ENCODE peak calls at places on chromosomes 4 and X, in ten cellular contexts. One of them, this sample, is unnamed.

GRCh38 chrX:71053217-71053621 is 14.9 kb downstream of the SNX12 start:
- DNase-seq in GM19239: peak; percentile 33
- DNase-seq in cardiac muscle cell: peak; percentile 75
- DNase-seq in hippocampal formation: peak; percentile 0
- DNase-seq in posterior vena cava: no peak
- DNase-seq in T-helper 2 cell: no peak
- DNase-seq in HCEC 1CT: no peak
- DNase-seq in endothelial cell: peak; percentile 33
- DNase-seq in stimulated activated CD8-positive, alpha-beta memory T cell treated with anti-CD3 and anti-CD28 coated beads, Interleukin-15, amount 100 ng/mL, for 1 hour: no peak
- DNase-seq in astrocyte: no peak
- DNase-seq in this sample: no peak

GRCh38 chr4:62806786-62807185 is 1602.5 kb downstream of the TECRL start:
- DNase-seq in hippocampal formation: no peak
- DNase-seq in stimulated activated CD8-positive, alpha-beta memory T cell treated with anti-CD3 and anti-CD28 coated beads, Interleukin-15, amount 100 ng/mL, for 1 hour: no peak
- DNase-seq in posterior vena cava: no peak
- DNase-seq in endothelial cell: no peak
- DNase-seq in astrocyte: no peak
- DNase-seq in GM19239: no peak
- DNase-seq in T-helper 2 cell: no peak
- DNase-seq in HCEC 1CT: no peak
- DNase-seq in cardiac muscle cell: no peak
- DNase-seq in this sample: no peak

GRCh38 chr4:154004859-154005520 is 216.1 kb upstream of the SFRP2 start:
- DNase-seq in posterior vena cava: no peak
- DNase-seq in hippocampal formation: no peak
- DNase-seq in GM19239: no peak
- DNase-seq in endothelial cell: no peak
- DNase-seq in stimulated activated CD8-positive, alpha-beta memory T cell treated with anti-CD3 and anti-CD28 coated beads, Interleukin-15, amount 100 ng/mL, for 1 hour: no peak
- DNase-seq in cardiac muscle cell: no peak
- DNase-seq in T-helper 2 cell: no peak
- DNase-seq in astrocyte: peak; percentile 58
- DNase-seq in HCEC 1CT: peak; percentile 66
- DNase-seq in this sample: no peak

GRCh38 chr4:150375025-150375424 is 206.9 kb upstream of the MAB21L2 start:
- DNase-seq in endothelial cell: no peak
- DNase-seq in stimulated activated CD8-positive, alpha-beta memory T cell treated with anti-CD3 and anti-CD28 coated beads, Interleukin-15, amount 100 ng/mL, for 1 hour: no peak
- DNase-seq in posterior vena cava: no peak
- DNase-seq in astrocyte: no peak
- DNase-seq in HCEC 1CT: no peak
- DNase-seq in T-helper 2 cell: no peak
- DNase-seq in hippocampal formation: no peak
- DNase-seq in cardiac muscle cell: no peak
- DNase-seq in GM19239: no peak
- DNase-seq in this sample: no peak

GRCh38 chr4:145909773-145910172 is 28.9 kb downstream of the ZNF827 start:
- DNase-seq in cardiac muscle cell: no peak
- DNase-seq in stimulated activated CD8-positive, alpha-beta memory T cell treated with anti-CD3 and anti-CD28 coated beads, Interleukin-15, amount 100 ng/mL, for 1 hour: no peak
- DNase-seq in T-helper 2 cell: no peak
- DNase-seq in endothelial cell: no peak
- DNase-seq in hippocampal formation: no peak
- DNase-seq in GM19239: no peak
- DNase-seq in astrocyte: no peak
- DNase-seq in HCEC 1CT: no peak
- DNase-seq in posterior vena cava: no peak
- DNase-seq in this sample: no peak

GRCh38 chr4:176782794-176783193 is 9.9 kb downstream of the VEGFC start:
- DNase-seq in cardiac muscle cell: no peak
- DNase-seq in HCEC 1CT: no peak
- DNase-seq in hippocampal formation: no peak
- DNase-seq in T-helper 2 cell: no peak
- DNase-seq in astrocyte: no peak
- DNase-seq in posterior vena cava: no peak
- DNase-seq in GM19239: no peak
- DNase-seq in stimulated activated CD8-positive, alpha-beta memory T cell treated with anti-CD3 and anti-CD28 coated beads, Interleukin-15, amount 100 ng/mL, for 1 hour: no peak
- DNase-seq in endothelial cell: no peak
- DNase-seq in this sample: no peak

GRCh38 chr4:172042714-172043114 is 229.5 kb downstream of the GALNTL6 start:
- DNase-seq in endothelial cell: no peak
- DNase-seq in T-helper 2 cell: no peak
- DNase-seq in astrocyte: peak; percentile 3
- DNase-seq in stimulated activated CD8-positive, alpha-beta memory T cell treated with anti-CD3 and anti-CD28 coated beads, Interleukin-15, amount 100 ng/mL, for 1 hour: no peak
- DNase-seq in hippocampal formation: no peak
- DNase-seq in cardiac muscle cell: peak; percentile 12
- DNase-seq in HCEC 1CT: no peak
- DNase-seq in GM19239: no peak
- DNase-seq in posterior vena cava: no peak
- DNase-seq in this sample: no peak

GRCh38 chr4:20603671-20604313 is 96.5 kb upstream of the PACRGL start:
- DNase-seq in posterior vena cava: no peak
- DNase-seq in T-helper 2 cell: no peak
- DNase-seq in stimulated activated CD8-positive, alpha-beta memory T cell treated with anti-CD3 and anti-CD28 coated beads, Interleukin-15, amount 100 ng/mL, for 1 hour: no peak
- DNase-seq in hippocampal formation: no peak
- DNase-seq in cardiac muscle cell: no peak
- DNase-seq in HCEC 1CT: peak; percentile 56
- DNase-seq in GM19239: no peak
- DNase-seq in astrocyte: peak; percentile 67
- DNase-seq in endothelial cell: no peak
- DNase-seq in this sample: no peak

GRCh38 chr4:100609810-100610209 is 92.0 kb upstream of the EMCN start:
- DNase-seq in T-helper 2 cell: no peak
- DNase-seq in stimulated activated CD8-positive, alpha-beta memory T cell treated with anti-CD3 and anti-CD28 coated beads, Interleukin-15, amount 100 ng/mL, for 1 hour: no peak
- DNase-seq in astrocyte: no peak
- DNase-seq in GM19239: no peak
- DNase-seq in HCEC 1CT: no peak
- DNase-seq in cardiac muscle cell: no peak
- DNase-seq in posterior vena cava: no peak
- DNase-seq in endothelial cell: no peak
- DNase-seq in hippocampal formation: no peak
- DNase-seq in this sample: no peak

GRCh38 chrX:17836830-17837229 is 24.3 kb downstream of the RAI2 start:
- DNase-seq in HCEC 1CT: no peak
- DNase-seq in GM19239: no peak
- DNase-seq in posterior vena cava: no peak
- DNase-seq in endothelial cell: no peak
- DNase-seq in astrocyte: no peak
- DNase-seq in cardiac muscle cell: no peak
- DNase-seq in stimulated activated CD8-positive, alpha-beta memory T cell treated with anti-CD3 and anti-CD28 coated beads, Interleukin-15, amount 100 ng/mL, for 1 hour: no peak
- DNase-seq in T-helper 2 cell: no peak
- DNase-seq in hippocampal formation: no peak
- DNase-seq in this sample: no peak

GRCh38 chr4:54165438-54165837 is 63.7 kb upstream of the PDGFRA start:
- DNase-seq in stimulated activated CD8-positive, alpha-beta memory T cell treated with anti-CD3 and anti-CD28 coated beads, Interleukin-15, amount 100 ng/mL, for 1 hour: no peak
- DNase-seq in HCEC 1CT: peak; percentile 78
- DNase-seq in posterior vena cava: no peak
- DNase-seq in T-helper 2 cell: no peak
- DNase-seq in astrocyte: peak; percentile 97
- DNase-seq in GM19239: no peak
- DNase-seq in endothelial cell: no peak
- DNase-seq in hippocampal formation: no peak
- DNase-seq in cardiac muscle cell: no peak
- DNase-seq in this sample: no peak

GRCh38 chr4:52743444-52744019 is 7.7 kb downstream of the ERVMER34-1 start:
- DNase-seq in stimulated activated CD8-positive, alpha-beta memory T cell treated with anti-CD3 and anti-CD28 coated beads, Interleukin-15, amount 100 ng/mL, for 1 hour: no peak
- DNase-seq in T-helper 2 cell: no peak
- DNase-seq in hippocampal formation: no peak
- DNase-seq in HCEC 1CT: no peak
- DNase-seq in endothelial cell: no peak
- DNase-seq in astrocyte: no peak
- DNase-seq in GM19239: no peak
- DNase-seq in cardiac muscle cell: no peak
- DNase-seq in posterior vena cava: no peak
- DNase-seq in this sample: no peak

GRCh38 chrX:38654302-38654701 is 93.0 kb downstream of the TSPAN7 start:
- DNase-seq in stimulated activated CD8-positive, alpha-beta memory T cell treated with anti-CD3 and anti-CD28 coated beads, Interleukin-15, amount 100 ng/mL, for 1 hour: no peak
- DNase-seq in posterior vena cava: no peak
- DNase-seq in astrocyte: peak; percentile 10
- DNase-seq in GM19239: no peak
- DNase-seq in hippocampal formation: no peak
- DNase-seq in HCEC 1CT: no peak
- DNase-seq in endothelial cell: peak; percentile 7
- DNase-seq in T-helper 2 cell: no peak
- DNase-seq in cardiac muscle cell: peak; percentile 61
- DNase-seq in this sample: no peak

GRCh38 chrX:151505796-151506195 is 57.7 kb upstream of the PASD1 start:
- DNase-seq in hippocampal formation: no peak
- DNase-seq in stimulated activated CD8-positive, alpha-beta memory T cell treated with anti-CD3 and anti-CD28 coated beads, Interleukin-15, amount 100 ng/mL, for 1 hour: no peak
- DNase-seq in endothelial cell: peak; percentile 36
- DNase-seq in astrocyte: no peak
- DNase-seq in cardiac muscle cell: peak; percentile 44
- DNase-seq in T-helper 2 cell: no peak
- DNase-seq in GM19239: no peak
- DNase-seq in HCEC 1CT: no peak
- DNase-seq in posterior vena cava: no peak
- DNase-seq in this sample: no peak

GRCh38 chr4:78057135-78057599 is at the start of gene FRAS1:
- DNase-seq in stimulated activated CD8-positive, alpha-beta memory T cell treated with anti-CD3 and anti-CD28 coated beads, Interleukin-15, amount 100 ng/mL, for 1 hour: no peak
- DNase-seq in GM19239: no peak
- DNase-seq in hippocampal formation: no peak
- DNase-seq in cardiac muscle cell: peak; percentile 82
- DNase-seq in posterior vena cava: peak; percentile 74
- DNase-seq in endothelial cell: peak; percentile 62
- DNase-seq in HCEC 1CT: no peak
- DNase-seq in astrocyte: peak; percentile 22
- DNase-seq in T-helper 2 cell: no peak
- DNase-seq in this sample: no peak

GRCh38 chr4:14294611-14295010 is 667.1 kb upstream of the BOD1L1 start:
- DNase-seq in astrocyte: peak; percentile 30
- DNase-seq in stimulated activated CD8-positive, alpha-beta memory T cell treated with anti-CD3 and anti-CD28 coated beads, Interleukin-15, amount 100 ng/mL, for 1 hour: no peak
- DNase-seq in hippocampal formation: no peak
- DNase-seq in HCEC 1CT: peak; percentile 52
- DNase-seq in GM19239: no peak
- DNase-seq in posterior vena cava: no peak
- DNase-seq in endothelial cell: no peak
- DNase-seq in T-helper 2 cell: no peak
- DNase-seq in cardiac muscle cell: no peak
- DNase-seq in this sample: no peak

GRCh38 chrX:40154853-40155616 is 57.3 kb upstream of the BCOR start:
- DNase-seq in cardiac muscle cell: peak; percentile 95
- DNase-seq in hippocampal formation: peak; percentile 27
- DNase-seq in astrocyte: no peak
- DNase-seq in GM19239: no peak
- DNase-seq in T-helper 2 cell: no peak
- DNase-seq in endothelial cell: peak; percentile 43
- DNase-seq in posterior vena cava: peak; percentile 93
- DNase-seq in HCEC 1CT: peak; percentile 55
- DNase-seq in stimulated activated CD8-positive, alpha-beta memory T cell treated with anti-CD3 and anti-CD28 coated beads, Interleukin-15, amount 100 ng/mL, for 1 hour: no peak
- DNase-seq in this sample: no peak

GRCh38 chr4:1081689-1082040 is 31.7 kb downstream of the RNF212 start:
- DNase-seq in cardiac muscle cell: no peak
- DNase-seq in T-helper 2 cell: no peak
- DNase-seq in hippocampal formation: no peak
- DNase-seq in stimulated activated CD8-positive, alpha-beta memory T cell treated with anti-CD3 and anti-CD28 coated beads, Interleukin-15, amount 100 ng/mL, for 1 hour: no peak
- DNase-seq in astrocyte: no peak
- DNase-seq in posterior vena cava: peak; percentile 38
- DNase-seq in GM19239: no peak
- DNase-seq in endothelial cell: no peak
- DNase-seq in HCEC 1CT: peak; percentile 35
- DNase-seq in this sample: no peak

GRCh38 chrX:67546496-67547423 is 2.9 kb downstream of the AR start:
- DNase-seq in endothelial cell: peak; percentile 4
- DNase-seq in astrocyte: no peak
- DNase-seq in stimulated activated CD8-positive, alpha-beta memory T cell treated with anti-CD3 and anti-CD28 coated beads, Interleukin-15, amount 100 ng/mL, for 1 hour: no peak
- DNase-seq in hippocampal formation: no peak
- DNase-seq in cardiac muscle cell: no peak
- DNase-seq in HCEC 1CT: no peak
- DNase-seq in posterior vena cava: no peak
- DNase-seq in GM19239: no peak
- DNase-seq in T-helper 2 cell: no peak
- DNase-seq in this sample: no peak

GRCh38 chr4:113822555-113823290 is 61.2 kb upstream of the CAMK2D start:
- DNase-seq in HCEC 1CT: no peak
- DNase-seq in stimulated activated CD8-positive, alpha-beta memory T cell treated with anti-CD3 and anti-CD28 coated beads, Interleukin-15, amount 100 ng/mL, for 1 hour: no peak
- DNase-seq in cardiac muscle cell: no peak
- DNase-seq in T-helper 2 cell: no peak
- DNase-seq in endothelial cell: no peak
- DNase-seq in hippocampal formation: no peak
- DNase-seq in posterior vena cava: no peak
- DNase-seq in astrocyte: peak; percentile 38
- DNase-seq in GM19239: no peak
- DNase-seq in this sample: no peak

GRCh38 chrX:138791551-138791950 is 80.0 kb upstream of the FGF13 start:
- DNase-seq in GM19239: no peak
- DNase-seq in T-helper 2 cell: no peak
- DNase-seq in hippocampal formation: no peak
- DNase-seq in posterior vena cava: no peak
- DNase-seq in stimulated activated CD8-positive, alpha-beta memory T cell treated with anti-CD3 and anti-CD28 coated beads, Interleukin-15, amount 100 ng/mL, for 1 hour: no peak
- DNase-seq in astrocyte: peak; percentile 19
- DNase-seq in cardiac muscle cell: no peak
- DNase-seq in HCEC 1CT: no peak
- DNase-seq in endothelial cell: no peak
- DNase-seq in this sample: no peak

GRCh38 chr4:188432328-188432727 is 293.1 kb downstream of the TRIML1 start:
- DNase-seq in hippocampal formation: no peak
- DNase-seq in T-helper 2 cell: no peak
- DNase-seq in endothelial cell: no peak
- DNase-seq in posterior vena cava: no peak
- DNase-seq in HCEC 1CT: no peak
- DNase-seq in stimulated activated CD8-positive, alpha-beta memory T cell treated with anti-CD3 and anti-CD28 coated beads, Interleukin-15, amount 100 ng/mL, for 1 hour: no peak
- DNase-seq in astrocyte: no peak
- DNase-seq in GM19239: no peak
- DNase-seq in cardiac muscle cell: no peak
- DNase-seq in this sample: no peak

GRCh38 chrX:136867096-136867491 is 13.4 kb downstream of the RBMX start:
- DNase-seq in endothelial cell: no peak
- DNase-seq in posterior vena cava: no peak
- DNase-seq in astrocyte: no peak
- DNase-seq in T-helper 2 cell: no peak
- DNase-seq in stimulated activated CD8-positive, alpha-beta memory T cell treated with anti-CD3 and anti-CD28 coated beads, Interleukin-15, amount 100 ng/mL, for 1 hour: no peak
- DNase-seq in cardiac muscle cell: no peak
- DNase-seq in GM19239: no peak
- DNase-seq in hippocampal formation: no peak
- DNase-seq in HCEC 1CT: no peak
- DNase-seq in this sample: no peak

GRCh38 chr4:94214703-94215360 is 7.2 kb downstream of the SMARCAD1 start:
- DNase-seq in hippocampal formation: no peak
- DNase-seq in astrocyte: no peak
- DNase-seq in HCEC 1CT: no peak
- DNase-seq in stimulated activated CD8-positive, alpha-beta memory T cell treated with anti-CD3 and anti-CD28 coated beads, Interleukin-15, amount 100 ng/mL, for 1 hour: no peak
- DNase-seq in GM19239: no peak
- DNase-seq in T-helper 2 cell: no peak
- DNase-seq in endothelial cell: no peak
- DNase-seq in cardiac muscle cell: no peak
- DNase-seq in posterior vena cava: no peak
- DNase-seq in this sample: no peak

GRCh38 chr4:20159516-20159915 is 92.2 kb upstream of the SLIT2 start:
- DNase-seq in HCEC 1CT: no peak
- DNase-seq in astrocyte: no peak
- DNase-seq in cardiac muscle cell: no peak
- DNase-seq in posterior vena cava: no peak
- DNase-seq in T-helper 2 cell: no peak
- DNase-seq in endothelial cell: no peak
- DNase-seq in hippocampal formation: no peak
- DNase-seq in GM19239: no peak
- DNase-seq in stimulated activated CD8-positive, alpha-beta memory T cell treated with anti-CD3 and anti-CD28 coated beads, Interleukin-15, amount 100 ng/mL, for 1 hour: no peak
- DNase-seq in this sample: no peak

GRCh38 chrX:42097491-42097890 is 174.1 kb upstream of the CASK start:
- DNase-seq in hippocampal formation: no peak
- DNase-seq in HCEC 1CT: no peak
- DNase-seq in T-helper 2 cell: no peak
- DNase-seq in stimulated activated CD8-positive, alpha-beta memory T cell treated with anti-CD3 and anti-CD28 coated beads, Interleukin-15, amount 100 ng/mL, for 1 hour: no peak
- DNase-seq in GM19239: no peak
- DNase-seq in endothelial cell: no peak
- DNase-seq in posterior vena cava: no peak
- DNase-seq in cardiac muscle cell: no peak
- DNase-seq in astrocyte: no peak
- DNase-seq in this sample: no peak

GRCh38 chr4:37770016-37770415 is 56.5 kb upstream of the PGM2 start:
- DNase-seq in posterior vena cava: no peak
- DNase-seq in hippocampal formation: no peak
- DNase-seq in endothelial cell: no peak
- DNase-seq in HCEC 1CT: no peak
- DNase-seq in stimulated activated CD8-positive, alpha-beta memory T cell treated with anti-CD3 and anti-CD28 coated beads, Interleukin-15, amount 100 ng/mL, for 1 hour: no peak
- DNase-seq in GM19239: no peak
- DNase-seq in T-helper 2 cell: no peak
- DNase-seq in cardiac muscle cell: no peak
- DNase-seq in astrocyte: peak; percentile 89
- DNase-seq in this sample: no peak

GRCh38 chrX:13077168-13077567 is 32.7 kb upstream of the FAM9C start:
- DNase-seq in posterior vena cava: no peak
- DNase-seq in endothelial cell: no peak
- DNase-seq in stimulated activated CD8-positive, alpha-beta memory T cell treated with anti-CD3 and anti-CD28 coated beads, Interleukin-15, amount 100 ng/mL, for 1 hour: no peak
- DNase-seq in astrocyte: no peak
- DNase-seq in GM19239: no peak
- DNase-seq in hippocampal formation: no peak
- DNase-seq in cardiac muscle cell: no peak
- DNase-seq in T-helper 2 cell: no peak
- DNase-seq in HCEC 1CT: peak; percentile 15
- DNase-seq in this sample: no peak